ENCODE peak calls at places on chromosomes 16 and 17, in eight cellular contexts. One of them, this sample, is unnamed.

GRCh38 chr16:81366316-81366932 is 51.7 kb downstream of the GAN start:
- DNase-seq in stomach: no peak
- DNase-seq in suprapubic skin: no peak
- DNase-seq in transverse colon: no peak
- DNase-seq in esophagus muscularis mucosa: no peak
- DNase-seq in ovary: no peak
- DNase-seq in A549: peak
- DNase-seq in H1: no peak
- DNase-seq in this sample: no peak

GRCh38 chr17:35807371-35808144 is 1.7 kb upstream of the TAF15 start:
- DNase-seq in stomach: no peak
- DNase-seq in suprapubic skin: no peak
- DNase-seq in transverse colon: no peak
- DNase-seq in esophagus muscularis mucosa: no peak
- DNase-seq in ovary: no peak
- DNase-seq in A549: no peak
- DNase-seq in H1: no peak
- DNase-seq in this sample: no peak

GRCh38 chr17:64281962-64282752 is 19.1 kb upstream of the TEX2 start:
- DNase-seq in stomach: peak
- DNase-seq in suprapubic skin: no peak
- DNase-seq in transverse colon: peak
- DNase-seq in esophagus muscularis mucosa: no peak
- DNase-seq in ovary: peak
- DNase-seq in A549: peak
- DNase-seq in H1: peak
- DNase-seq in this sample: peak

GRCh38 chr17:76051071-76051467 is 21.2 kb downstream of the SRP68 start:
- DNase-seq in stomach: no peak
- DNase-seq in suprapubic skin: no peak
- DNase-seq in transverse colon: no peak
- DNase-seq in esophagus muscularis mucosa: no peak
- DNase-seq in ovary: no peak
- DNase-seq in A549: no peak
- DNase-seq in H1: no peak
- DNase-seq in this sample: peak

GRCh38 chr17:8371786-8372185 is 4.7 kb downstream of the KRABD2 start:
- DNase-seq in stomach: no peak
- DNase-seq in suprapubic skin: no peak
- DNase-seq in transverse colon: no peak
- DNase-seq in esophagus muscularis mucosa: no peak
- DNase-seq in ovary: no peak
- DNase-seq in A549: no peak
- DNase-seq in H1: no peak
- DNase-seq in this sample: no peak

GRCh38 chr16:70696952-70697600 is 11.2 kb upstream of the MTSS2 start:
- DNase-seq in stomach: peak
- DNase-seq in suprapubic skin: no peak
- DNase-seq in transverse colon: peak
- DNase-seq in esophagus muscularis mucosa: no peak
- DNase-seq in ovary: no peak
- DNase-seq in A549: no peak
- DNase-seq in H1: no peak
- DNase-seq in this sample: peak

GRCh38 chr16:4176794-4177438 is 60.7 kb upstream of the ADCY9 start:
- DNase-seq in stomach: no peak
- DNase-seq in suprapubic skin: no peak
- DNase-seq in transverse colon: peak
- DNase-seq in esophagus muscularis mucosa: no peak
- DNase-seq in ovary: no peak
- DNase-seq in A549: peak
- DNase-seq in H1: no peak
- DNase-seq in this sample: no peak

GRCh38 chr17:61635913-61636432 is 45.0 kb upstream of the NACA2 start:
- DNase-seq in stomach: peak
- DNase-seq in suprapubic skin: no peak
- DNase-seq in transverse colon: peak
- DNase-seq in esophagus muscularis mucosa: no peak
- DNase-seq in ovary: no peak
- DNase-seq in A549: peak
- DNase-seq in H1: peak
- DNase-seq in this sample: peak

GRCh38 chr16:48112603-48113400 is 43.0 kb downstream of the ABCC12 start:
- DNase-seq in stomach: peak
- DNase-seq in suprapubic skin: no peak
- DNase-seq in transverse colon: no peak
- DNase-seq in esophagus muscularis mucosa: no peak
- DNase-seq in ovary: no peak
- DNase-seq in A549: no peak
- DNase-seq in H1: no peak
- DNase-seq in this sample: peak

GRCh38 chr16:89035013-89035697 is 58.1 kb upstream of the CBFA2T3 start:
- DNase-seq in stomach: no peak
- DNase-seq in suprapubic skin: no peak
- DNase-seq in transverse colon: no peak
- DNase-seq in esophagus muscularis mucosa: no peak
- DNase-seq in ovary: no peak
- DNase-seq in A549: no peak
- DNase-seq in H1: no peak
- DNase-seq in this sample: no peak

GRCh38 chr16:3019594-3020246 is 448 bp upstream of the TNFRSF12A start:
- DNase-seq in stomach: no peak
- DNase-seq in suprapubic skin: no peak
- DNase-seq in transverse colon: no peak
- DNase-seq in esophagus muscularis mucosa: no peak
- DNase-seq in ovary: no peak
- DNase-seq in A549: no peak
- DNase-seq in H1: no peak
- DNase-seq in this sample: no peak

GRCh38 chr16:3017262-3017805 is 649 bp downstream of the CLDN6 start:
- DNase-seq in stomach: no peak
- DNase-seq in suprapubic skin: no peak
- DNase-seq in transverse colon: no peak
- DNase-seq in esophagus muscularis mucosa: no peak
- DNase-seq in ovary: no peak
- DNase-seq in A549: no peak
- DNase-seq in H1: no peak
- DNase-seq in this sample: no peak

GRCh38 chr16:3015865-3016521 is 2.0 kb downstream of the CLDN6 start:
- DNase-seq in stomach: no peak
- DNase-seq in suprapubic skin: no peak
- DNase-seq in transverse colon: no peak
- DNase-seq in esophagus muscularis mucosa: no peak
- DNase-seq in ovary: no peak
- DNase-seq in A549: no peak
- DNase-seq in H1: no peak
- DNase-seq in this sample: no peak

GRCh38 chr16:3020247-3020603 is at the start of gene TNFRSF12A:
- DNase-seq in stomach: peak
- DNase-seq in suprapubic skin: no peak
- DNase-seq in transverse colon: peak
- DNase-seq in esophagus muscularis mucosa: peak
- DNase-seq in ovary: peak
- DNase-seq in A549: peak
- DNase-seq in H1: peak
- DNase-seq in this sample: peak

DNA sequence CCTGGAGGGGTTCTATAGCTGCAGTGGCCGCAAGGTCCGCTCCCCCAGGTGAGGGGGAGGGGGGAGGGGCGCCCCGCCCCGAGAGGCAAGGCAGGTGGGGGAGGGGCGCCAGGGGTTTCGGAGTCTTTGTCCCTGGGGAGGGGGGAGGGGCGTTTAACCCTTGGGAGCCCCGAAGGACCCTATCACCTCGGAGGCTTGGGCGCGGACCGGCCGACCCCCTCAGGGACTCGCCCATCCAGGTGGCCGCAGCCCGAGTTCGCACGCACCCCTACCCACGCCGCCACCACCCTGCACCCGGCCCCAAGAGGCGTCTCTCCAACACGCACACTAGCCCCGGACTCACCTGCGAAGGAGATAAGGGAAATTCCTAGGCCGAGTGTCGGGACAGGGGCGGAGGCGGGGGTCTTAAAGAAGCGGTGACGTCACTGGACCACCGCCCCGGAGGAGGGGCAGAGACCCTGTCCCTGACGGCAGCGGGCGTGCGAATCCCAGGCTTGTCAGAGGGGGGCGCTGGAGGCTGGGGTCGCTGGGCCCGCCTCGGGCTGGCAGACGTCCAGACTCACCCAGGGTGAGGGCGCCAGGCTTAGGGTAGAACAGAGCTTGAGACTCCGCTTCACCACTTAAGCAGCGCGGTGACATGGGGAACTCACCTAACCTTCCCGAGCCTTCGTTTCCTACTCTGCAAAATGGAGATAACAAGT is at the start of gene CLDN6:
- DNase-seq in stomach: no peak
- DNase-seq in suprapubic skin: no peak
- DNase-seq in transverse colon: peak
- DNase-seq in esophagus muscularis mucosa: no peak
- DNase-seq in ovary: no peak
- DNase-seq in A549: no peak
- DNase-seq in H1: peak
- DNase-seq in this sample: peak
- TF ChIP-seq CTCF in stomach: no peak
- TF ChIP-seq CTCF in suprapubic skin: no peak
- TF ChIP-seq CTCF in transverse colon: no peak
- TF ChIP-seq CTCF in esophagus muscularis mucosa: no peak
- TF ChIP-seq CTCF in ovary: no peak
- TF ChIP-seq CTCF in A549: no peak
- TF ChIP-seq CTCF in H1: peak
- TF ChIP-seq CTCF in this sample: no peak

DNA sequence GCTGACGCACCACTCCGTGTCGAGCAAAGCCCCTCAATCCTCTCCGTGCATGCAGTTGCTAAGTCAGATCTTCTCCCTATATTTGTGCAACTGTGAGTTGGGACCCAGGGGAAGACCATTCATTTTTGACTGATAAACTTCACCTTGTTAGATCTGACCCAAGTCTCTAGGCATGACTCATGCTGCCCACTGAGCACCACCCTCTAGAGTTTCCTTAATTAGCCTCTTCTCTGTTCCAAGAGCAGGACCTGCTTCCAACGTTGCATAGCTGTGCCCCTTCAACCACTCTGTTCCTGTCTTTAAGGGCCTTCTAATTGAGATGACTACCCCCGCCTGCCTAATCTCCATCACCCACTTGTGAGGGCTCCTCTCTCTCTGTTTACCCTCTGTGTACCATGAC is 2.6 kb downstream of the MYH13 start:
- DNase-seq in stomach: no peak
- DNase-seq in suprapubic skin: no peak
- DNase-seq in transverse colon: no peak
- DNase-seq in esophagus muscularis mucosa: no peak
- DNase-seq in ovary: no peak
- DNase-seq in A549: no peak
- DNase-seq in H1: no peak
- DNase-seq in this sample: no peak
- H3K27ac ChIP-seq in stomach: no peak
- H3K27ac ChIP-seq in suprapubic skin: no peak
- H3K27ac ChIP-seq in transverse colon: no peak
- H3K27ac ChIP-seq in esophagus muscularis mucosa: no peak
- H3K27ac ChIP-seq in ovary: no peak
- H3K27ac ChIP-seq in A549: no peak
- H3K27ac ChIP-seq in H1: no peak
- H3K27ac ChIP-seq in this sample: no peak

DNA sequence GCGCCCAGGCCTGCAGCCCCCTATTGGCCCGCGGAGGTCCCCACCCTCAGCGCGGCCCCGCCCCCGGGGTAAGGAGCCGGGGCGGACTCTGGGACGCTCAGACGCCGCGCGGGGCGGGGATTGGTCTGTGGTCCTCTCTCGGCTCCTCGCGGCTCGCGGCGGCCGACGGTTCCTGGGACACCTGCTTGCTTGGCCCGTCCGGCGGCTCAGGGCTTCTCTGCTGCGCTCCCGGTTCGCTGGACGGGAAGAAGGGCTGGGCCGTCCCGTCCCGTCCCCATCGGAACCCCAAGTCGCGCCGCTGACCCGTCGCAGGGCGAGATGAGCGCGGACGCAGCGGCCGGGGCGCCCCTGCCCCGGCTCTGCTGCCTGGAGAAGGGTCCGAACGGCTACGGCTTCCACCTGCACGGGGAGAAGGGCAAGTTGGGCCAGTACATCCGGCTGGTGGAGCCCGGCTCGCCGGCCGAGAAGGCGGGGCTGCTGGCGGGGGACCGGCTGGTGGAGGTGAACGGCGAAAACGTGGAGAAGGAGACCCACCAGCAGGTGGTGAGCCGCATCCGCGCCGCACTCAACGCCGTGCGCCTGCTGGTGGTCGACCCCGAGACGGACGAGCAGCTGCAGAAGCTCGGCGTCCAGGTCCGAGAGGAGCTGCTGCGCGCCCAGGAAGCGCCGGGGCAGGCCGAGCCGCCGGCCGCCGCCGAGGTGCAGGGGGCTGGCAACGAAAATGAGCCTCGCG is at the start of gene NHERF1:
- DNase-seq in stomach: peak
- DNase-seq in suprapubic skin: peak
- DNase-seq in transverse colon: peak
- DNase-seq in esophagus muscularis mucosa: peak
- DNase-seq in ovary: peak
- DNase-seq in A549: peak
- DNase-seq in H1: peak
- DNase-seq in this sample: peak
- TF ChIP-seq POLR2A in stomach: peak
- TF ChIP-seq POLR2A in suprapubic skin: peak
- TF ChIP-seq POLR2A in transverse colon: peak
- TF ChIP-seq POLR2A in esophagus muscularis mucosa: peak
- TF ChIP-seq POLR2A in ovary: peak
- TF ChIP-seq POLR2A in A549: peak
- TF ChIP-seq POLR2A in H1: no peak
- TF ChIP-seq POLR2A in this sample: peak

DNA sequence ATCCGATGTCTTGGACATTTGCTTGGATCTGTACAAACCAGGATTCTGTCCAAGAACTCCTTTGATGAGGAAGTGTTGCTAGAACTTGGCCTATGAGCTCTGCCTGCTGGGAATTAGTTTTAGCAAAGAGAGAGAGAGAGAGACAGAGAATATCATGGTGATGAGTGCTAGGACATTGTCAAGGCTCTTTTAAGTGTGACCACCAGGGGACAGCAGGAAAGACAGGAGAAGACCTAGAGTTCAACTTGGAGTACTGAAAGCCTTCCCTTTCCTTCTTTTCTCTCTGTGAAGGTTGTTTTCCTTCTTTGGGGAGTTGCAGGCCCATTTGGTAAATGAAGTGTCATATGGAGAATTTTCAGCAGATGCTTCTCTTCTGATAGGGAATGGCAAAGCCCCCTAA is 389.2 kb upstream of the HSBP1 start:
- DNase-seq in stomach: no peak
- DNase-seq in suprapubic skin: no peak
- DNase-seq in transverse colon: no peak
- DNase-seq in esophagus muscularis mucosa: peak
- DNase-seq in ovary: no peak
- DNase-seq in A549: no peak
- DNase-seq in H1: no peak
- DNase-seq in this sample: no peak
- TF ChIP-seq CTCF in stomach: no peak
- TF ChIP-seq CTCF in suprapubic skin: no peak
- TF ChIP-seq CTCF in transverse colon: no peak
- TF ChIP-seq CTCF in esophagus muscularis mucosa: no peak
- TF ChIP-seq CTCF in ovary: no peak
- TF ChIP-seq CTCF in A549: no peak
- TF ChIP-seq CTCF in H1: peak
- TF ChIP-seq CTCF in this sample: no peak